ENCODE peak calls at places on chromosome 1, in ten cellular contexts. B, A, P, Z, M, K, E, V, C and O are unnamed samples.

GRCh38 chr1:71809085-71809484 is 473.3 kb downstream of the NEGR1 start:
- DNase-seq in B (no peak), A (no peak), P (no peak), Z (no peak), M (no peak), K (no peak), E (no peak), V (no peak), C (no peak), O (no peak)

GRCh38 chr1:151773698-151774097 is 10.4 kb upstream of the MRPL9 start:
- DNase-seq in B (no peak), A (no peak), P (no peak), Z (no peak), M (no peak), K (no peak), E (peak; percentile 80), V (peak; percentile 9), C (no peak), O (no peak)

GRCh38 chr1:8027748-8028631 is 1.9 kb upstream of the ERRFI1 start:
- DNase-seq in B (no peak), A (no peak), P (no peak), Z (no peak), M (no peak), K (no peak), E (no peak), V (peak; percentile 90), C (no peak), O (peak; percentile 86)

GRCh38 chr1:188027613-188028012 is 1198.9 kb downstream of the PLA2G4A start:
- DNase-seq in B (no peak), A (no peak), P (no peak), Z (no peak), M (no peak), K (no peak), E (peak; percentile 92), V (peak; percentile 65), C (no peak), O (no peak)

GRCh38 chr1:40469327-40469726 is 7.8 kb upstream of the ZFP69 start:
- DNase-seq in B (no peak), A (no peak), P (no peak), Z (no peak), M (no peak), K (no peak), E (no peak), V (no peak), C (no peak), O (no peak)

GRCh38 chr1:202562443-202563060 is 147.7 kb downstream of the SYT2 start:
- DNase-seq in B (no peak), A (no peak), P (no peak), Z (no peak), M (no peak), K (no peak), E (no peak), V (no peak), C (no peak), O (no peak)

GRCh38 chr1:151898519-151898991 is 10.8 kb downstream of the THEM4 start:
- DNase-seq in B (no peak), A (peak; percentile 49), P (peak; percentile 84), Z (no peak), M (no peak), K (peak; percentile 39), E (no peak), V (peak; percentile 14), C (peak; percentile 28), O (peak; percentile 81)

GRCh38 chr1:212630159-212630900 is 21.8 kb downstream of the ATF3 start:
- DNase-seq in B (peak; percentile 96), A (peak; percentile 54), P (peak; percentile 59), Z (peak; percentile 89), M (peak; percentile 67), K (peak; percentile 38), E (peak; percentile 65), V (no peak), C (peak; percentile 68), O (peak; percentile 75)

GRCh38 chr1:1758692-1759455 is 19.4 kb downstream of the NADK start:
- DNase-seq in B (no peak), A (no peak), P (no peak), Z (no peak), M (peak; percentile 71), K (no peak), E (no peak), V (no peak), C (peak; percentile 99), O (peak; percentile 94)

GRCh38 chr1:206635080-206635982 is at the start of gene DYRK3:
- DNase-seq in B (peak; percentile 96), A (peak; percentile 89), P (peak; percentile 88), Z (peak; percentile 98), M (peak; percentile 97), K (peak; percentile 75), E (peak; percentile 97), V (peak; percentile 93), C (peak; percentile 97), O (peak; percentile 86)

GRCh38 chr1:10509823-10510509 is 35.2 kb downstream of the PEX14 start:
- DNase-seq in B (peak; percentile 17), A (no peak), P (no peak), Z (no peak), M (no peak), K (no peak), E (no peak), V (no peak), C (no peak), O (no peak)

GRCh38 chr1:165053273-165053835 is 303.2 kb downstream of the LMX1A start:
- DNase-seq in B (peak; percentile 73), A (no peak), P (no peak), Z (no peak), M (no peak), K (no peak), E (no peak), V (no peak), C (no peak), O (no peak)

GRCh38 chr1:17587693-17588047 is 48.2 kb downstream of the ARHGEF10L start:
- DNase-seq in B (peak; percentile 88), A (no peak), P (no peak), Z (no peak), M (no peak), K (no peak), E (peak; percentile 28), V (peak; percentile 46), C (no peak), O (peak; percentile 67)

GRCh38 chr1:182107218-182107617 is 45.7 kb upstream of the ZNF648 start:
- DNase-seq in B (no peak), A (no peak), P (no peak), Z (no peak), M (no peak), K (no peak), E (no peak), V (no peak), C (no peak), O (no peak)

GRCh38 chr1:23376890-23377811 is 7.5 kb upstream of the ZNF436 start:
- DNase-seq in B (peak; percentile 53), A (no peak), P (no peak), Z (peak; percentile 87), M (peak; percentile 71), K (no peak), E (peak; percentile 23), V (peak; percentile 74), C (no peak), O (peak; percentile 73)

GRCh38 chr1:48687271-48688045 is 89.2 kb downstream of the BEND5 start:
- DNase-seq in B (peak; percentile 66), A (no peak), P (no peak), Z (no peak), M (no peak), K (no peak), E (no peak), V (no peak), C (no peak), O (no peak)

GRCh38 chr1:225823811-225824261 is 13.9 kb downstream of the EPHX1 start:
- DNase-seq in B (no peak), A (no peak), P (no peak), Z (no peak), M (no peak), K (no peak), E (no peak), V (no peak), C (no peak), O (no peak)

GRCh38 chr1:221335161-221336101 is 406.5 kb downstream of the DUSP10 start:
- DNase-seq in B (peak; percentile 46), A (no peak), P (no peak), Z (peak; percentile 81), M (peak; percentile 28), K (no peak), E (no peak), V (peak; percentile 25), C (no peak), O (peak; percentile 2)

GRCh38 chr1:1137256-1138045 is 21.6 kb upstream of the C1orf159 start:
- DNase-seq in B (no peak), A (peak; percentile 77), P (peak; percentile 78), Z (no peak), M (no peak), K (no peak), E (no peak), V (no peak), C (peak; percentile 64), O (peak; percentile 63)

GRCh38 chr1:243525085-243525487 is 269.2 kb downstream of the SDCCAG8 start:
- DNase-seq in B (no peak), A (no peak), P (no peak), Z (no peak), M (no peak), K (no peak), E (peak; percentile 31), V (peak; percentile 53), C (no peak), O (no peak)

GRCh38 chr1:204971700-204972336 is 71.2 kb upstream of the CNTN2 start:
- DNase-seq in B (no peak), A (no peak), P (no peak), Z (no peak), M (no peak), K (no peak), E (peak; percentile 68), V (peak; percentile 62), C (no peak), O (no peak)

GRCh38 chr1:243595527-243596206 is 254.4 kb downstream of the AKT3 start:
- DNase-seq in B (no peak), A (peak; percentile 7), P (no peak), Z (no peak), M (no peak), K (no peak), E (no peak), V (peak; percentile 87), C (no peak), O (no peak)

GRCh38 chr1:234985007-234985370 is 143.6 kb downstream of the TOMM20 start:
- DNase-seq in B (peak; percentile 39), A (no peak), P (no peak), Z (no peak), M (no peak), K (no peak), E (no peak), V (no peak), C (no peak), O (no peak)